ENCODE peak calls at places on chromosome 18, in seven cellular contexts. I is K562, L is GM12878, K is SK-N-SH, X is HCT116, W is HepG2, Y is H1. F is an unnamed sample.

GRCh38 chr18:54787616-54788015 is 40.7 kb upstream of the RAB27B start:
- DNase-seq in X (no peak), Y (no peak), W (no peak), K (no peak), I (no peak), L (no peak), F (no peak)

GRCh38 chr18:8835556-8835955 is 130.2 kb downstream of the MTCL1 start:
- DNase-seq in Y (no peak), K (no peak), L (no peak), W (no peak), X (no peak), I (no peak), F (no peak)

GRCh38 chr18:13572721-13573120 is 153.6 kb downstream of the FAM210A start:
- DNase-seq in Y (no peak), W (no peak), I (no peak), X (no peak), K (no peak), L (no peak), F (no peak)

GRCh38 chr18:50558948-50559749 is 738 bp upstream of the MAPK4 start:
- DNase-seq in W (no peak), X (no peak), K (peak; percentile 14), I (no peak), L (no peak), Y (no peak), F (no peak)

GRCh38 chr18:32770181-32770650 is 2.6 kb downstream of the KLHL14 start:
- DNase-seq in W (peak; percentile 23), I (no peak), L (no peak), X (no peak), K (peak; percentile 59), Y (no peak), F (no peak)

GRCh38 chr18:23523429-23524212 is 20.3 kb downstream of the RMC1 start:
- DNase-seq in X (no peak), L (peak; percentile 16), I (no peak), K (no peak), W (no peak), Y (no peak), F (no peak)

GRCh38 chr18:47174545-47175116 is 1.5 kb downstream of the IER3IP1 start:
- DNase-seq in I (no peak), W (no peak), Y (no peak), K (no peak), X (no peak), L (no peak), F (peak; percentile 13)

GRCh38 chr18:59691046-59691395 is 6.2 kb downstream of the CCBE1 start:
- DNase-seq in K (no peak), Y (no peak), W (no peak), L (no peak), I (no peak), X (no peak), F (no peak)

GRCh38 chr18:6482198-6482977 is 67.7 kb upstream of the L3MBTL4 start:
- DNase-seq in I (peak; percentile 49), Y (peak; percentile 68), W (peak; percentile 38), L (no peak), K (peak; percentile 67), X (no peak), F (no peak)

GRCh38 chr18:28127763-28128737 is 48.9 kb downstream of the CDH2 start:
- DNase-seq in Y (no peak), I (no peak), L (no peak), W (peak; percentile 92), K (no peak), X (no peak), F (no peak)

GRCh38 chr18:40413160-40413559 is 1541.9 kb upstream of the PIK3C3 start:
- DNase-seq in X (no peak), I (no peak), K (peak; percentile 25), L (no peak), Y (peak; percentile 23), W (peak; percentile 2), F (peak; percentile 13)

GRCh38 chr18:63207154-63207790 is 112.3 kb downstream of the BCL2 start:
- DNase-seq in K (no peak), I (no peak), X (no peak), Y (no peak), W (no peak), L (no peak), F (no peak)

GRCh38 chr18:69257861-69258458 is 142.7 kb upstream of the DOK6 start:
- DNase-seq in L (no peak), I (no peak), W (peak; percentile 17), Y (no peak), K (no peak), X (no peak), F (no peak)

GRCh38 chr18:3449702-3450357 is at the start of gene TGIF1:
- DNase-seq in K (peak; percentile 77), W (peak; percentile 63), L (no peak), I (peak; percentile 87), Y (no peak), X (peak; percentile 70), F (peak; percentile 88)

GRCh38 chr18:8260847-8261246 is 348.4 kb upstream of the RAB12 start:
- DNase-seq in Y (no peak), W (no peak), K (no peak), L (no peak), I (no peak), X (no peak), F (no peak)

GRCh38 chr18:13366977-13367892 is 148.7 kb downstream of the LDLRAD4 start:
- DNase-seq in Y (no peak), X (no peak), I (no peak), L (no peak), K (no peak), W (no peak), F (no peak)

GRCh38 chr18:59715966-59716369 is 18.7 kb upstream of the CCBE1 start:
- DNase-seq in L (no peak), Y (no peak), W (no peak), K (no peak), X (peak; percentile 8), I (no peak), F (peak; percentile 9)

GRCh38 chr18:63578357-63578958 is 8.7 kb upstream of the SERPINB13 start:
- DNase-seq in X (peak; percentile 41), Y (no peak), I (peak; percentile 13), L (no peak), K (peak; percentile 28), W (peak; percentile 23), F (peak; percentile 47)

GRCh38 chr18:26757263-26758019 is 108.1 kb downstream of the AQP4 start:
- DNase-seq in I (no peak), K (no peak), L (no peak), Y (no peak), W (no peak), X (no peak), F (peak; percentile 88)
- TF ChIP-seq JUND in I (no peak), K (no peak), L (no peak), Y (no peak), W (no peak), X (no peak), F (peak; percentile 48)

GRCh38 chr18:57744211-57744694 is 58.9 kb downstream of the ATP8B1 start:
- DNase-seq in X (no peak), L (no peak), K (no peak), W (no peak), Y (no peak), I (no peak), F (no peak)

GRCh38 chr18:57749604-57749970 is 53.5 kb downstream of the ATP8B1 start:
- DNase-seq in X (no peak), Y (no peak), K (no peak), I (no peak), W (no peak), L (no peak), F (no peak)

GRCh38 chr18:57753063-57753462 is 50.1 kb downstream of the ATP8B1 start:
- DNase-seq in W (no peak), I (no peak), L (no peak), Y (no peak), K (no peak), X (no peak), F (no peak)

GRCh38 chr18:57747809-57748680 is 55.1 kb downstream of the ATP8B1 start:
- DNase-seq in K (no peak), W (peak; percentile 55), X (no peak), Y (no peak), I (no peak), L (no peak), F (no peak)

DNA sequence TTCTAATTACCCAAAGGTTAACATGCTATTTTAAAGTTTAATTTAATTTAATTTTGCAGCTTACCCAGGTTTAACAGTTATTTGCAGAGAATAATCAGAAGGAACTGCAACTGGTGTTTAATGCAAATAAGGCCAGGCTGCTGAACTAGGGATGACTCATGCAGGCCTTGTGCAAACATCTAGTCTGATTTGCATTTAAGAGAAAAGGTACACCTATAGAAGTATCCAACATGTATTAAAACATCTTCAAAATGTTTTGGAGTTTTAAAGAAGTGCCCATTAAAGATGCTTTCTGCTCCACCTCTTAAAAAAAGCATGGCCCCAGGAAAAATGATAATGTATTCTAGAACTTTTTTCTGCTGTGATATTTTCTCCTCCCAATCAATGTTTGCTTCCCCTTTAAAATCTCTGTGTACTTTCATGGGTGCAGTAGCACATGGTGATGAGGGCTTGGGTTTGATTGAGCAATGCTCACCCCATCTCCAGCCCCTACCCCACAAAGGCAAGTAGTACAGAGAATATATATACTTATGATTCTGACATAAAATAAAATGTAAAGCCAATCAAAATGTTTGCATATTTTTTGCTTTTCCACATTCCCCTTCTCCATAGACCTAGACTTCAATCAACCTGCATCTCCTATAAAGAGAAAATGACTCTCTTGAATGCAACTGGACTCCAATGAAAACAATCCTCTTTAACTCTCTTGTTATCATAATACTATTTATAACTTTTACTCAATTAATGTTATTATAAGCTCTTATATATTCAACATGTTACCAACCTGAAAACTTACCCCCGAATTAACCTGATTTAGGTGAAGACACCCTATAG is 54.1 kb downstream of the ATP8B1 start:
- DNase-seq in W (peak; percentile 76), Y (no peak), I (no peak), K (no peak), L (peak; percentile 28), X (no peak), F (peak; percentile 31)
- TF ChIP-seq JUND in W (peak; percentile 90), Y (peak; percentile 85), I (peak; percentile 91), K (peak; percentile 56), L (peak; percentile 64), X (peak; percentile 24), F (peak; percentile 91)

GRCh38 chr18:11587846-11588245 is 21.6 kb upstream of the SLC35G4 start:
- DNase-seq in L (no peak), W (no peak), I (no peak), Y (no peak), X (no peak), K (no peak), F (no peak)
- TF ChIP-seq JUND in L (no peak), W (no peak), I (no peak), Y (no peak), X (no peak), K (no peak), F (no peak)

GRCh38 chr18:30925795-30926194 is 116.7 kb downstream of the DSC3 start:
- DNase-seq in Y (no peak), I (no peak), L (no peak), W (no peak), X (no peak), K (no peak), F (no peak)

GRCh38 chr18:30929065-30929464 is 113.5 kb downstream of the DSC3 start:
- DNase-seq in L (no peak), I (no peak), Y (no peak), X (no peak), K (no peak), W (no peak), F (no peak)

GRCh38 chr18:30927042-30927441 is 115.5 kb downstream of the DSC3 start:
- DNase-seq in I (no peak), K (no peak), L (no peak), X (no peak), Y (no peak), W (no peak), F (no peak)

GRCh38 chr18:30929718-30930117 is 112.8 kb downstream of the DSC3 start:
- DNase-seq in X (no peak), W (no peak), I (no peak), Y (no peak), L (no peak), K (no peak), F (no peak)

GRCh38 chr18:30927517-30928075 is 114.9 kb downstream of the DSC3 start:
- DNase-seq in K (no peak), Y (no peak), I (no peak), W (no peak), X (no peak), L (no peak), F (no peak)
- TF ChIP-seq JUND in K (no peak), Y (no peak), I (no peak), W (no peak), X (no peak), L (no peak), F (no peak)